ENCODE peak calls at places on chromosome 6, in five cellular contexts. Z is IMR-90; D is CD4-positive, alpha-beta T cell; Y is upper lobe of right lung; C is thoracic aorta. A is an unnamed sample.

GRCh38 chr6:51213806-51214205 is 395.1 kb downstream of the TFAP2B start:
- DNase-seq in Z (no peak), D (no peak), Y (peak), C (no peak), A (no peak)

GRCh38 chr6:24451581-24452041 is 37.8 kb downstream of the GPLD1 start:
- DNase-seq in Z (no peak), D (no peak), Y (peak), C (no peak), A (no peak)

GRCh38 chr6:37745748-37746147 is 48.1 kb upstream of the MDGA1 start:
- DNase-seq in Z (no peak), D (no peak), Y (no peak), C (no peak), A (no peak)

GRCh38 chr6:82646231-82646615 is 282.6 kb downstream of the TPBG start:
- DNase-seq in Z (no peak), D (no peak), Y (no peak), C (no peak), A (no peak)

GRCh38 chr6:167276772-167277533 is 14.2 kb upstream of the UNC93A start:
- DNase-seq in Z (no peak), D (no peak), Y (peak), C (no peak), A (no peak)

GRCh38 chr6:26269406-26270120 is 95.4 kb upstream of the BTN3A2 start:
- DNase-seq in Z (no peak), D (no peak), Y (no peak), C (no peak), A (no peak)

GRCh38 chr6:75183099-75183541 is 22.7 kb downstream of the COL12A1 start:
- DNase-seq in Z (peak), D (no peak), Y (no peak), C (no peak), A (peak)

GRCh38 chr6:32973144-32973854 is 4.9 kb downstream of the BRD2 start:
- DNase-seq in Z (peak), D (peak), Y (no peak), C (no peak), A (peak)

GRCh38 chr6:99614430-99615161 is 8.0 kb downstream of the PRDM13 start:
- DNase-seq in Z (no peak), D (no peak), Y (no peak), C (no peak), A (no peak)

GRCh38 chr6:85065831-85066230 is 301.4 kb upstream of the TBX18 start:
- DNase-seq in Z (no peak), D (no peak), Y (no peak), C (no peak), A (no peak)

GRCh38 chr6:24974182-24975171 is 38.7 kb upstream of the RIPOR2 start:
- DNase-seq in Z (no peak), D (no peak), Y (no peak), C (no peak), A (peak)

GRCh38 chr6:74166849-74167248 is 470.8 kb downstream of the CD109 start:
- DNase-seq in Z (peak), D (no peak), Y (no peak), C (no peak), A (peak)

GRCh38 chr6:169253745-169254238 is at the start of gene THBS2:
- DNase-seq in Z (peak), D (no peak), Y (peak), C (peak), A (peak)

GRCh38 chr6:21157186-21157929 is 436.2 kb upstream of the SOX4 start:
- DNase-seq in Z (no peak), D (no peak), Y (no peak), C (no peak), A (no peak)

GRCh38 chr6:164085552-164086325 is 671.2 kb downstream of the QKI start:
- DNase-seq in Z (no peak), D (no peak), Y (no peak), C (peak), A (peak)

GRCh38 chr6:159608961-159609673 is 83.9 kb downstream of the SOD2 start:
- DNase-seq in Z (peak), D (no peak), Y (no peak), C (no peak), A (peak)

GRCh38 chr6:128415387-128415786 is 105.0 kb downstream of the PTPRK start:
- DNase-seq in Z (no peak), D (no peak), Y (no peak), C (no peak), A (no peak)

GRCh38 chr6:143782517-143782916 is 60.6 kb upstream of the LTV1 start:
- DNase-seq in Z (no peak), D (no peak), Y (no peak), C (no peak), A (no peak)

GRCh38 chr6:169034523-169035167 is 219.0 kb downstream of the THBS2 start:
- DNase-seq in Z (peak), D (no peak), Y (peak), C (no peak), A (no peak)

GRCh38 chr6:37525460-37526357 is 26.0 kb upstream of the CCDC167 start:
- DNase-seq in Z (peak), D (no peak), Y (no peak), C (no peak), A (peak)

GRCh38 chr6:49890988-49891387 is 24.7 kb upstream of the CRISP1 start:
- DNase-seq in Z (no peak), D (no peak), Y (no peak), C (no peak), A (no peak)

GRCh38 chr6:49888742-49889431 is 22.6 kb upstream of the CRISP1 start:
- DNase-seq in Z (no peak), D (no peak), Y (no peak), C (no peak), A (no peak)

GRCh38 chr6:49892280-49892679 is 25.9 kb upstream of the CRISP1 start:
- DNase-seq in Z (no peak), D (no peak), Y (no peak), C (no peak), A (no peak)
- TF ChIP-seq CTCF in Z (no peak), D (no peak), Y (no peak), C (no peak), A (no peak)

DNA sequence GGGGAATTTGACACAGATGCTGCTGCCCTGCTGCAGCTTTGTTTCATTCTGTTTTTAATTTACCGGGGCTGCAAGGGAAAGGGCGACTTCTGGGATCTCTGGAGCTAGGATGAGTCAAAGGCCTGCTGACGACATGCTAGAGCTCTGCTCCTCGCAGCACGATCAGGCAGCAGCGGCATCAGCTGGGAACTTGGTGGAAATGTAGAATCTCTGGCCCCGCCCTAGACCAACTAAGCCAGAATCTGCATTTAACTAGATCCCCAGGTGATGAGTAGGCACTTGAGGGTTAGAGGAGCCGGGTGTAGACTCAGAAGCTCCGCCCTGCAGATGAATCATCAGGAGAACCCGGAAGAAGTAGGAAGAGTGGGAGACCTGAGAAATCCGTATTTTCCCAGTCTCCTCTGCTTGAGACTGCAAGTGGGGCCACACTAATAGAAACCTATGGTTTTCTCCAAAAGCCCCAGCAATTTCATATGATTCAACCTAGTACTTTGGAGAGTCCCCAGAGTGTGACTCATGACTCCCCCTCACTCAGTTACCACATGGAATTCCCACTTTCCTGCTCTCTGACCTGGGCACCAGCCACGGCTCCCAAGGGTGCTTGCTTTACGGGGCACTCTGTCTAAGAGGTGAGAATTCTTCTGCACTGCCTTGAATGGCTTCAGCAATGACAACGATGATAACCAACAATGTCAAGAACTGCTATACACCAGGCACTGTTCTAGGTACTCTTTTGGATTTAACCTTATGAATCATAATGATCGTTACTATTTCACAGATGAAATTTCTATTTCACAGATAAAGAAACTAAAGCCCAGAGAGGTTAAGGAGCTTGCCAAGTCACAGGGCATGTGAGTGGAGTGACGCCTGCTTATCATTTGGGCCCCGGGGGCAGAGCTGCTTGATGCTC is 18.1 kb downstream of the TUBB2B start:
- DNase-seq in Z (peak), D (no peak), Y (no peak), C (no peak), A (peak)
- TF ChIP-seq CTCF in Z (peak), D (no peak), Y (no peak), C (no peak), A (peak)

GRCh38 chr6:16918586-16918985 is 157.3 kb upstream of the ATXN1 start:
- DNase-seq in Z (no peak), D (no peak), Y (no peak), C (no peak), A (no peak)
- TF ChIP-seq CTCF in Z (no peak), D (no peak), Y (no peak), C (no peak), A (no peak)

DNA sequence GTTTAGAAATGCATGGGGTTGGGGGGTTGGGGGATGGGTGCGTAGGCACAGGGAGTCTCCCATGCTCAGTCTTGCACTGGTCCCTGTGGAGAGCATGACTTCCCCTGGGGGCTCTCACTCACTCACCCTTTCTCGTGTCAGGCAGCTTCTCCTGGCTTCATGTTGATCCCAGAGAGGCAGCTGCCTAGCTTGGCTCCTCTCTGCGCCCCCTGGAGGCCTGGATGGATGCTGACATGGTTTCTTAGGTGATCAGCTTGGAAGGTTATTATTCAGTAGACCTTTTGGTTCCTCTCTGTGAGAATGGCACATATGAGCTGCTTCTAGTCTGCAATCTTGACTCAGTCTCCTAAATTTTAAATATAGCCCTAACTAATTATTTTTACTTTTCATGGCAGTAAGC is 109.3 kb upstream of the FAM83B start:
- DNase-seq in Z (no peak), D (no peak), Y (peak), C (no peak), A (no peak)
- TF ChIP-seq CTCF in Z (peak), D (no peak), Y (no peak), C (no peak), A (peak)

GRCh38 chr6:110378552-110378951 is 20.4 kb upstream of the METTL24 start:
- DNase-seq in Z (no peak), D (no peak), Y (no peak), C (no peak), A (no peak)
- TF ChIP-seq CTCF in Z (no peak), D (no peak), Y (no peak), C (no peak), A (no peak)

GRCh38 chr6:15274696-15275387 is 29.0 kb downstream of the JARID2 start:
- DNase-seq in Z (peak), D (no peak), Y (no peak), C (no peak), A (peak)
- TF ChIP-seq CTCF in Z (peak), D (no peak), Y (peak), C (no peak), A (peak)

GRCh38 chr6:42322676-42323075 is 105.0 kb upstream of the MRPS10 start:
- DNase-seq in Z (no peak), D (no peak), Y (no peak), C (no peak), A (no peak)
- TF ChIP-seq CTCF in Z (no peak), D (no peak), Y (no peak), C (no peak), A (peak)

GRCh38 chr6:86937219-86938079 is at the start of gene HTR1E:
- DNase-seq in Z (peak), D (no peak), Y (peak), C (no peak), A (peak)
- TF ChIP-seq CTCF in Z (peak), D (no peak), Y (peak), C (peak), A (peak)